ENCODE peak calls at places on chromosomes 2 and 18, in eight cellular contexts. F is upper lobe of right lung; S is small intestine; D is NT2/D1; V is fibroblast of pulmonary artery; N is CD8-positive, alpha-beta memory T cell; E is CD4-positive, alpha-beta memory T cell; H is cardiac fibroblast. X is an unnamed sample.

GRCh38 chr2:134202361-134202760 is 51.5 kb upstream of the MGAT5 start:
- DNase-seq in F (no peak), S (no peak), D (no peak), V (no peak), N (no peak), E (no peak), H (no peak), X (no peak)

GRCh38 chr2:56483081-56483480 is 299.3 kb downstream of the CCDC85A start:
- DNase-seq in F (no peak), S (no peak), D (no peak), V (no peak), N (no peak), E (no peak), H (no peak), X (no peak)

GRCh38 chr2:21643180-21643579 is 519.4 kb downstream of the TDRD15 start:
- DNase-seq in F (no peak), S (no peak), D (peak), V (peak), N (no peak), E (no peak), H (no peak), X (no peak)

GRCh38 chr2:173785813-173786212 is 179.4 kb downstream of the SP3 start:
- DNase-seq in F (no peak), S (no peak), D (no peak), V (no peak), N (no peak), E (no peak), H (no peak), X (no peak)

GRCh38 chr2:181656450-181657261 is at the start of gene CERKL:
- DNase-seq in F (peak), S (peak), D (peak), V (peak), N (no peak), E (no peak), H (peak), X (peak)

GRCh38 chr18:44668280-44668975 is 12.3 kb upstream of the SETBP1 start:
- DNase-seq in F (no peak), S (peak), D (no peak), V (no peak), N (no peak), E (no peak), H (no peak), X (no peak)

GRCh38 chr2:156182132-156182531 is 150.4 kb downstream of the NR4A2 start:
- DNase-seq in F (no peak), S (peak), D (no peak), V (no peak), N (no peak), E (no peak), H (no peak), X (peak)

GRCh38 chr2:191276792-191277465 is 31.7 kb downstream of the MYO1B start:
- DNase-seq in F (no peak), S (no peak), D (no peak), V (no peak), N (no peak), E (no peak), H (no peak), X (no peak)

GRCh38 chr2:132550945-132551344 is 119.1 kb downstream of the LYPD1 start:
- DNase-seq in F (no peak), S (no peak), D (no peak), V (no peak), N (no peak), E (no peak), H (peak), X (no peak)

GRCh38 chr18:3059272-3059671 is 46.3 kb upstream of the LPIN2 start:
- DNase-seq in F (no peak), S (peak), D (no peak), V (no peak), N (peak), E (peak), H (no peak), X (no peak)

GRCh38 chr2:191631754-191632153 is 46.2 kb upstream of the NABP1 start:
- DNase-seq in F (peak), S (no peak), D (no peak), V (peak), N (no peak), E (no peak), H (peak), X (peak)

GRCh38 chr18:24443870-24444269 is 16.6 kb upstream of the HRH4 start:
- DNase-seq in F (no peak), S (no peak), D (no peak), V (no peak), N (no peak), E (no peak), H (no peak), X (no peak)

DNA sequence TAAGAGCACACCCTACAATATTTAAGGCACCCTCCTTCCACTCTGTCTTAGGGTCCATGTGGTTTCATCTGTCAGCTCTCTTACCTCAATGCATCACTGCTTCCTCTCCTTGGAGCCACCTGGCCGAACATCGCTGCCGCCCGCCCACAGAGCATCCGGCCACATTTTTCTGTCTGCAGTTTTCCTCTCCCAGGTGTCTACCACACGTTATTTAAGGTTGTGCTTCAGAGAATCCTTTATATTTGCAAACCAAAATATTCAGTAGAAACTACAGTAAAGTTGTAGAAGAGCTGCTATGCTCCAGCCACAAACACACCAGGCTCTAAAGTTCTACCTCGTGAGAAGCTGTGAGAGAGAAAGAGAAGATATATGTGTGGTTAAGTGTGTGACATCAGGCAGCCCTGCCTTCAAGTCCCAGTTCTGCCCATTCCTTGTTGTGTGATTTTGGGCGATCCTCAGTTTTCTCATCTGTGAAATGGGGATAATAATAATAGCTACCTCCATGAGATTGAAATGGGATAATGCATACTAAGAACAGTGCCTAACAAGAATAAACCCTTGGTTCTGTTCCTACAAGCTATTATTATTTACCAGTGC is 4.9 kb upstream of the STK17B start:
- DNase-seq in F (no peak), S (peak), D (no peak), V (no peak), N (peak), E (peak), H (no peak), X (no peak)
- H3K4me3 ChIP-seq in F (no peak), S (no peak), D (no peak), V (no peak), N (peak), E (peak), H (no peak), X (no peak)

GRCh38 chr2:206851511-206851910 is 86.1 kb downstream of the FASTKD2 start:
- DNase-seq in F (no peak), S (no peak), D (no peak), V (no peak), N (no peak), E (no peak), H (no peak), X (no peak)
- H3K4me3 ChIP-seq in F (no peak), S (no peak), D (no peak), V (no peak), N (no peak), E (no peak), H (no peak), X (no peak)

GRCh38 chr2:112627060-112628040 is 18.4 kb upstream of the SLC20A1 start:
- DNase-seq in F (peak), S (no peak), D (no peak), V (peak), N (no peak), E (no peak), H (peak), X (no peak)
- H3K4me3 ChIP-seq in F (peak), S (no peak), D (no peak), V (peak), N (peak), E (peak), H (peak), X (no peak)

GRCh38 chr2:207422307-207422960 is 107.3 kb upstream of the CREB1 start:
- DNase-seq in F (no peak), S (no peak), D (no peak), V (no peak), N (no peak), E (no peak), H (no peak), X (no peak)
- H3K4me3 ChIP-seq in F (no peak), S (no peak), D (no peak), V (no peak), N (no peak), E (no peak), H (no peak), X (no peak)

GRCh38 chr2:74648009-74648443 is at the start of gene M1AP:
- DNase-seq in F (no peak), S (peak), D (peak), V (no peak), N (no peak), E (no peak), H (no peak), X (no peak)
- H3K4me3 ChIP-seq in F (no peak), S (peak), D (peak), V (peak), N (no peak), E (no peak), H (no peak), X (no peak)

GRCh38 chr2:130251520-130251864 is 53.3 kb upstream of the TUBA3E start:
- DNase-seq in F (no peak), S (no peak), D (no peak), V (no peak), N (no peak), E (no peak), H (no peak), X (no peak)

GRCh38 chr2:130246430-130246829 is 48.2 kb upstream of the TUBA3E start:
- DNase-seq in F (no peak), S (no peak), D (no peak), V (no peak), N (no peak), E (no peak), H (no peak), X (no peak)

GRCh38 chr2:130252880-130253645 is 54.8 kb upstream of the TUBA3E start:
- DNase-seq in F (no peak), S (peak), D (no peak), V (peak), N (no peak), E (no peak), H (peak), X (no peak)

GRCh38 chr2:130251865-130252620 is 53.8 kb upstream of the TUBA3E start:
- DNase-seq in F (no peak), S (no peak), D (no peak), V (no peak), N (no peak), E (no peak), H (no peak), X (no peak)
- H3K4me3 ChIP-seq in F (no peak), S (no peak), D (peak), V (no peak), N (no peak), E (no peak), H (no peak), X (no peak)

DNA sequence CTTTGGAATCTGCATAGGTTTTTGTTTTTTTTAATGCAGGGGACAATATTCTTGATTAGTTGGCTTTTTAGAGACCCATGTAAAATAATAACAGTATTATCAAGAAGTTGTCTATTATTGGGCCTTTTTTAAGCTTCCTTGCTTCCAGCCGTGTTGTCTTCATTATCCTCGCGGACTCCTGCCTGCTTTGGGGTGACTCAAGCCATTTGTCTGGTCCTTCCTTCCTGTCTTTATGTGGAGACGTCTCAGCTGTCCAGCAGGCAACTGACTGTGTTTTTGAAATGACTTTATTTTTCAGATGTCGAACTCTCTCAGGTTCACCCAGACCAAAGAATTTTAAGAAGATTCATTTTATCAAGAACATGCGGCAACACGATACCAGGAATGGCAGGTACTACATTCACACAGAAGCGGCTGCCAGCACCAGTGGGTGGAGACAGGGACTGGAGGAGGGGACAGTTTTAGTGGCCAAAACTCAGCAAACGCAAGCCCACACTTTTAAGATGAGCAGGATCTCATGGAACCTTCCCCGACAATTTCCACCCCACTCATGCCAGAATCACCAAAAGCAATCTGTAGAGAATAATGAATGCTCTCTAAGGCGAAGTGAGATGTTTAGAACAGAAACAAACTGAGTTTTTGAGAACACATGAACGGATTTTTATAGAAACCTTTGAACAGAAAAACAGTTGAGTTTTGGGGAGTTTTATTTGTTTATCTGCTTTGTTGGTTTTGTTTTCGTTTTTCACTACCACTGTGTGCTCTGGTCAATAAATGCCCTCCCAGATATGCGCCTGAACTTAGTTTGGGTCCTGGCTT is 59.1 kb downstream of the CABLES1 start:
- DNase-seq in F (no peak), S (no peak), D (no peak), V (peak), N (no peak), E (no peak), H (peak), X (no peak)
- H3K4me3 ChIP-seq in F (no peak), S (no peak), D (no peak), V (no peak), N (no peak), E (no peak), H (no peak), X (no peak)

GRCh38 chr2:119196301-119197124 is 27.1 kb upstream of the STEAP3 start:
- DNase-seq in F (no peak), S (no peak), D (peak), V (peak), N (no peak), E (no peak), H (peak), X (no peak)

GRCh38 chr2:119197529-119198266 is 25.9 kb upstream of the STEAP3 start:
- DNase-seq in F (no peak), S (no peak), D (no peak), V (peak), N (no peak), E (no peak), H (no peak), X (no peak)

GRCh38 chr2:119197125-119197403 is 26.6 kb upstream of the STEAP3 start:
- DNase-seq in F (no peak), S (no peak), D (peak), V (no peak), N (no peak), E (no peak), H (no peak), X (no peak)

GRCh38 chr2:119195001-119195400 is 28.6 kb upstream of the STEAP3 start:
- DNase-seq in F (no peak), S (no peak), D (no peak), V (no peak), N (no peak), E (no peak), H (no peak), X (no peak)

GRCh38 chr2:119195887-119196286 is 27.7 kb upstream of the STEAP3 start:
- DNase-seq in F (no peak), S (no peak), D (no peak), V (no peak), N (no peak), E (no peak), H (no peak), X (no peak)
- H3K4me3 ChIP-seq in F (no peak), S (no peak), D (no peak), V (no peak), N (no peak), E (no peak), H (no peak), X (no peak)

DNA sequence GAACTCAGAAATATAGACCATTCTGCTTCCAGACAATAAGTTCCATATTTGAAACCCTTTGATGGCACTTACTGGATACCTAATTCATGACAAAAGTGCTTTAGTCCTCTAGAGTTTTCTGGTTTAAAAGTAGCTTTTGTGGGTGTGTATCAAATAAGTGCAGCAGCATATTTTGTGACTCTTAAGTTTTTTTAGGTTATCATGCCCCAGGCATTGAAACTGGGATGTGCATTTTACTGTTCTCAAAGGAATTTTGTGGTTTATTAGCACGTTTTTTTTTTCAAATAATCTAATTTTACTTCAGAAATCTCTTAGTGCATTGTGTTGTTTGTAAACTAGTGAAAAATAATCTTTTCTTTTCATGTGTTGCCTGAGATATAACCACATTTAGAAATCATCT is 1.5 kb downstream of the XRCC5 start:
- DNase-seq in F (no peak), S (no peak), D (no peak), V (no peak), N (no peak), E (no peak), H (no peak), X (no peak)
- H3K4me3 ChIP-seq in F (peak), S (peak), D (peak), V (peak), N (peak), E (peak), H (no peak), X (peak)

DNA sequence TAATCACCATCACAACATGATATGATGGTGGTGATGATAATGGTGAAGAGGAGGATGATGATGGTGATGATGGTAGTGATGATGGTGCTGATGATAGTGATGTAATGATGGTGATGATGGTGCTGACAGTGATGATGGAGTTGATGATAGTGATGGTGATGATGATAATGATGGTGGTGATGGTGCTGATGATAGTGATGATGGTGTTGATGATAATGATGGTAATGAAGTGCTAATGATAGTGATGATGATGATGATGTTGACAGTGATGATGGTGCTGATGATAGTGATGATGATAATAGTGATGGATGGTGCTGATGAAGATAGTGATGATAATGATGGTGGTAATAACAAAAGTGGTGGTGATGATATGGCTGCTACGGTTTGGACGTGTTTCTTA is 4.4 kb upstream of the GPR148 start:
- DNase-seq in F (no peak), S (no peak), D (no peak), V (no peak), N (no peak), E (no peak), H (no peak), X (no peak)
- H3K4me3 ChIP-seq in F (no peak), S (no peak), D (no peak), V (no peak), N (no peak), E (no peak), H (no peak), X (no peak)

X was measured in prostate gland.